ENCODE peak calls at places on chromosome 5, in seven cellular contexts. X, D, B, E, L, Q and N are unnamed samples.
A peak's percentile ranks its signal among the peaks of the same experiment; 100 is the strongest.

GRCh38 chr5:124869481-124870033 is 123.1 kb upstream of the ZNF608 start:
- DNase-seq in X (no peak), D (no peak), B (no peak), E (no peak), L (no peak), Q (no peak), N (no peak)

GRCh38 chr5:119411935-119412623 is 40.2 kb upstream of the HSD17B4 start:
- DNase-seq in X (peak; percentile 68), D (peak; percentile 84), B (peak; percentile 78), E (no peak), L (no peak), Q (peak; percentile 52), N (peak; percentile 63)

GRCh38 chr5:1207555-1207954 is 6.2 kb downstream of the SLC6A19 start:
- DNase-seq in X (no peak), D (no peak), B (peak; percentile 24), E (no peak), L (no peak), Q (no peak), N (no peak)

GRCh38 chr5:118762291-118762690 is 226.1 kb downstream of the DTWD2 start:
- DNase-seq in X (no peak), D (no peak), B (no peak), E (no peak), L (no peak), Q (no peak), N (no peak)

GRCh38 chr5:177371705-177372533 is 12.3 kb upstream of the SLC34A1 start:
- DNase-seq in X (no peak), D (no peak), B (no peak), E (no peak), L (no peak), Q (no peak), N (no peak)

GRCh38 chr5:143386725-143387124 is 16.8 kb downstream of the NR3C1 start:
- DNase-seq in X (no peak), D (no peak), B (no peak), E (no peak), L (no peak), Q (no peak), N (no peak)

GRCh38 chr5:79689541-79690466 is at the start of gene CMYA5:
- DNase-seq in X (no peak), D (peak; percentile 89), B (no peak), E (no peak), L (peak; percentile 69), Q (no peak), N (peak; percentile 31)

GRCh38 chr5:1050449-1051365 is 42.1 kb downstream of the NKD2 start:
- DNase-seq in X (no peak), D (no peak), B (no peak), E (no peak), L (no peak), Q (no peak), N (no peak)

GRCh38 chr5:117769877-117770276 is 1195.3 kb upstream of the SEMA6A start:
- DNase-seq in X (no peak), D (no peak), B (no peak), E (no peak), L (no peak), Q (no peak), N (no peak)

GRCh38 chr5:178228609-178229008 is 4.0 kb downstream of the PHYKPL start:
- DNase-seq in X (no peak), D (no peak), B (no peak), E (no peak), L (no peak), Q (no peak), N (no peak)

GRCh38 chr5:142529626-142530278 is 156.1 kb downstream of the FGF1 start:
- DNase-seq in X (no peak), D (peak; percentile 94), B (peak; percentile 73), E (no peak), L (no peak), Q (no peak), N (peak; percentile 48)

GRCh38 chr5:145830594-145830993 is 4.5 kb downstream of the PRELID2 start:
- DNase-seq in X (no peak), D (no peak), B (no peak), E (no peak), L (no peak), Q (no peak), N (no peak)

GRCh38 chr5:177958696-177959095 is 37.3 kb downstream of the PROP1 start:
- DNase-seq in X (no peak), D (no peak), B (no peak), E (no peak), L (no peak), Q (no peak), N (no peak)

GRCh38 chr5:52988335-52989024 is 672 bp upstream of the ITGA2 start:
- DNase-seq in X (no peak), D (no peak), B (peak; percentile 37), E (no peak), L (no peak), Q (no peak), N (no peak)

GRCh38 chr5:52987711-52988329 is 1.3 kb upstream of the ITGA2 start:
- DNase-seq in X (no peak), D (peak; percentile 83), B (peak; percentile 97), E (no peak), L (no peak), Q (no peak), N (peak; percentile 62)

GRCh38 chr5:52989025-52989780 is at the start of gene ITGA2:
- DNase-seq in X (peak; percentile 62), D (peak; percentile 86), B (peak; percentile 75), E (peak; percentile 26), L (peak; percentile 72), Q (no peak), N (peak; percentile 83)

GRCh38 chr5:52990531-52990925 is 1.4 kb downstream of the ITGA2 start:
- DNase-seq in X (no peak), D (no peak), B (no peak), E (no peak), L (no peak), Q (no peak), N (no peak)

DNA sequence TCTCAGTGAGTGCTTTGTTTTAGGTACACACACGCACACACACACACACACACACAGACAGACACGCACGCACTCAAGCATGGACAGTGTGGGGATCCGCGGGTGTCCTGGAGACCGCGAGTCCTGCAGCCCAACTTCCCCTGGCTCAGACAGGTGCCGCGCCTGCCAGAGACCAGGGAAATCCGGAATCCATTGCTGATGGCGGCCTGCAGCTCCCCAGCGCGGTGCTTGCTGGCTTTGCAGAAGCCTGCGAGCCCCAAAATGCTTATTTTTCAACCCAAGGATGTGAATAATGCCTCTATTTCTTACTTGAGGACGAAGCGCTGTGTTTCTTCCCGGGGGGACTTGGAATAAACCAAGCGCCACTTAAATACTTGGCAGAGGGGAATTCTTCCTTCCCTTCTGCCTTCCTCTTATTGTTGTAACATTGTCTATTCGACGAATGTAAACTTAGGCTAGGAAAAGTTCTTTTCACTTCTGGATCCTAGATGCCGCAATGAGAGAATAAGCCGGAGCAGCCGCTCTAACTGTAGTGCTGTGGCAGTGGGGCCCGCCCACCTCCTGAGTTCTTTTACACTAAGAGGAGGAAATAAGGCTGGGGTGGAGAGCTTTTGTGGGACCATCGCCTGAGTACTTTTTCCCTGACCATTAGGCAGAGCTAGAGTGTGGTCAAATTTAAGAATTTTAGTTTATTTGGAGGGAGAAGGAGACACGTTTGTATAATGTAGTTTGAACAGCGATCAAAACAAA is 804 bp downstream of the ITGA2 start:
- DNase-seq in X (peak; percentile 51), D (peak; percentile 60), B (peak; percentile 39), E (peak; percentile 19), L (no peak), Q (no peak), N (peak; percentile 46)
- TF ChIP-seq CTCF in X (no peak), D (peak; percentile 74), B (no peak), E (no peak), L (peak; percentile 34), Q (peak; percentile 37), N (no peak)

DNA sequence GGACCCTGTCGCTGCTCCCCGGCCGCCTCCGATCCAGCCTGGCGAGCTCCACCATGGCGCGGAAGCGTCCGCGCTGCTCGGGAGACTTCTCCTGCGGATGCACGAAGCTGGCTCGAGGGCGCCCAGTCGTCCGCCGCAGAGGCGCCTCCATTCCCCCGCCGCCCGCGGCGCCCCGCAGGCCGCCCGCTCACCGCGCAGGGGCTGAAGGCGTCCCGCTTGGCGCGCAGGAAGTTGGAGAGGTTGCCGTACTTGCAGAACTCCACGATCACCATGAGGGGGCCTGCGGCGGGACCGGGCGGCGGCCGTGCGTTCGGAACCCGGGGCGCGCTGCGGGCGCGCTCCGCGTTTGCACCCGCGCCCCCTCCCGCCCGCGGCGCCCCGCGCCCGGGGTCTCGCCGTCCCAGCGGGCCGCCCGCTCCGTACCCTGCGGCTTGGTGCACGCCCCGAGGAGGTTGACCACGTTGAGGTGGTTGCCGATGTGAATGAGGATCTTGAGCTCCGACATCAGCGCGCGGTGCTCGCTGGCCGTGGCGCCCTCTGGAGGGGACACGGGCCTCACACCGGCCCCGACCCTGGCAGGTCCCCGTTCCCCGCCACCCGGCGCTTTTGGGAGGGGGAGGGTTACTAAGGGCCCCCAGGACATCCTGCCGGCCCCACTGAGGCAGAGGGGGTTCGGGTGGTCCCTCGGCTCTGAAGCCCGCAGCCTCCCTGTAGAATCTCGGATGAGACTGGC is 27.7 kb upstream of the SCGB3A1 start:
- DNase-seq in X (no peak), D (no peak), B (no peak), E (no peak), L (no peak), Q (no peak), N (no peak)
- TF ChIP-seq CTCF in X (no peak), D (peak; percentile 13), B (peak; percentile 52), E (peak; percentile 19), L (peak; percentile 78), Q (peak; percentile 34), N (no peak)

GRCh38 chr5:120533581-120533980 is 69.5 kb downstream of the PRR16 start:
- DNase-seq in X (no peak), D (no peak), B (no peak), E (no peak), L (no peak), Q (no peak), N (no peak)

GRCh38 chr5:120535900-120536299 is 71.8 kb downstream of the PRR16 start:
- DNase-seq in X (no peak), D (no peak), B (peak; percentile 35), E (no peak), L (no peak), Q (no peak), N (no peak)

GRCh38 chr5:120531215-120531614 is 67.1 kb downstream of the PRR16 start:
- DNase-seq in X (no peak), D (no peak), B (no peak), E (no peak), L (no peak), Q (no peak), N (no peak)

GRCh38 chr5:120529386-120529785 is 65.3 kb downstream of the PRR16 start:
- DNase-seq in X (no peak), D (no peak), B (no peak), E (no peak), L (no peak), Q (no peak), N (no peak)

GRCh38 chr5:120532835-120533234 is 68.7 kb downstream of the PRR16 start:
- DNase-seq in X (no peak), D (no peak), B (no peak), E (no peak), L (no peak), Q (no peak), N (peak; percentile 10)
- TF ChIP-seq CTCF in X (no peak), D (no peak), B (no peak), E (peak; percentile 4), L (peak; percentile 67), Q (peak; percentile 49), N (no peak)

DNA sequence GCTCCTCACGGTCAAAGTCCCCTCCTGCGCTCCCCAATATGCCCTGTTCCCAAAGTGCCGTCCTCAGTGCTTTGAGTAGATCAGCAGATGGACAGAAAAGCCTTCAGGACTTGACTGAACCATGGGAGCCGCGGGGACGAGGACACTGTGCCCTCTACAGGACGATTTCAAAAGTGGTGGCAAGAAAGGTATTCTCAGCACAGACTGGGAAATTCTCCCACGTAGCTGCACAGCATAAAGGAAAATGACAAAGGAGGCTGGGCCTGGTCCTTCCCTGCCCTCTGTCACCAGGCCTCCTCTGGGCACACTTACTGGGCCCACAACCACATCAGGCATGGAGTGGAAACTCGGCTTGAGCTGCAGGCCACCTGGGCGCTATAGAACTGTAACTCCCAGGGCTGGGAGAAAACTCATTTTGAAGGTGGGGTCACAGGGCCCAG is 16.7 kb upstream of the MTMR12 start:
- DNase-seq in X (peak; percentile 80), D (peak; percentile 57), B (peak; percentile 64), E (peak; percentile 53), L (no peak), Q (no peak), N (peak; percentile 76)
- TF ChIP-seq CTCF in X (peak; percentile 63), D (peak; percentile 68), B (peak; percentile 85), E (peak; percentile 81), L (peak; percentile 73), Q (peak; percentile 77), N (peak; percentile 50)